ENCODE peak calls at places on chromosome 20, in eight cellular contexts. A is fibroblast of mammary gland; H is effector memory CD4-positive, alpha-beta T cell; R is endothelial cell; D is stomach; P is stimulated activated CD4-positive, alpha-beta T cell treated with anti-CD3 and anti-CD28 coated beads, Interleukin-4, amount 100 ng/mL, for 48 hours; K is activated CD4-positive, alpha-beta T cell treated with anti-CD3 and anti-CD28 coated beads, Interleukin-2, amount 50 U/mL, for 1 hour; Q is stimulated activated CD8-positive, alpha-beta memory T cell treated with anti-CD3 and anti-CD28 coated beads, Interleukin-12 subunit alpha, Interleukin-12 subunit beta, amount 100 ng/mL, for 4 hours. Y is an unnamed sample.

GRCh38 chr20:50322703-50323131 is 132.1 kb downstream of the CEBPB start:
- DNase-seq in R (no peak), H (no peak), Q (no peak), D (no peak), A (no peak), P (no peak), K (no peak), Y (no peak)

GRCh38 chr20:16020971-16021370 is 552.3 kb downstream of the KIF16B start:
- DNase-seq in Q (no peak), K (no peak), A (peak), H (no peak), D (no peak), R (no peak), P (no peak), Y (no peak)

GRCh38 chr20:7199867-7200266 is 432.4 kb downstream of the BMP2 start:
- DNase-seq in D (no peak), Q (no peak), H (no peak), R (no peak), K (no peak), P (no peak), A (no peak), Y (no peak)

GRCh38 chr20:50187403-50188051 is 3.1 kb upstream of the CEBPB start:
- DNase-seq in P (no peak), R (no peak), D (no peak), A (peak), Q (no peak), H (no peak), K (no peak), Y (no peak)

GRCh38 chr20:5656136-5656535 is 94.1 kb upstream of the SHLD1 start:
- DNase-seq in H (no peak), K (no peak), D (no peak), P (no peak), R (no peak), A (no peak), Q (no peak), Y (no peak)

GRCh38 chr20:51309128-51309527 is 233.4 kb downstream of the NFATC2 start:
- DNase-seq in P (no peak), Q (no peak), K (no peak), A (no peak), H (no peak), R (no peak), D (no peak), Y (no peak)

GRCh38 chr20:49685809-49686208 is 27.9 kb downstream of the B4GALT5 start:
- DNase-seq in R (no peak), D (no peak), Q (no peak), A (peak), H (no peak), K (no peak), P (no peak), Y (no peak)

GRCh38 chr20:13784893-13785715 is at the start of the genes ESF1 and NDUFAF5:
- DNase-seq in D (peak), A (peak), P (peak), K (peak), H (peak), Q (peak), R (peak), Y (peak)

GRCh38 chr20:1397710-1398109 is 4.9 kb upstream of the FKBP1A start:
- DNase-seq in R (no peak), K (no peak), Q (no peak), D (no peak), P (no peak), A (no peak), H (no peak), Y (no peak)

GRCh38 chr20:54382419-54382818 is 93.0 kb upstream of the DOK5 start:
- DNase-seq in R (no peak), A (no peak), K (no peak), Q (no peak), D (no peak), P (no peak), H (no peak), Y (no peak)

GRCh38 chr20:17898548-17898994 is 70.0 kb downstream of the SNX5 start:
- DNase-seq in D (peak), Q (peak), K (peak), R (peak), P (peak), A (peak), H (peak), Y (no peak)

GRCh38 chr20:34582911-34583310 is 24.4 kb downstream of the MAP1LC3A start:
- DNase-seq in Q (no peak), K (no peak), H (no peak), P (no peak), A (peak), D (no peak), R (no peak), Y (no peak)